ENCODE peak calls at places on chromosomes 11 and 22, in four cellular contexts. J, I, R and W are unnamed samples.

GRCh38 chr11:57123590-57123989 is 58.2 kb upstream of the LRRC55 start:
- DNase-seq in J (no peak), I (no peak), R (no peak), W (no peak)

GRCh38 chr11:2576536-2576935 is 123.3 kb downstream of the KCNQ1OT1 start:
- DNase-seq in I (peak), J (no peak), R (no peak), W (no peak)

GRCh38 chr22:28989035-28989464 is 72.6 kb downstream of the C22orf31 start:
- DNase-seq in I (no peak), J (no peak), R (no peak), W (no peak)

GRCh38 chr11:128390246-128390645 is 197.1 kb downstream of the ETS1 start:
- DNase-seq in R (no peak), J (no peak), I (no peak), W (no peak)

GRCh38 chr11:112241486-112241885 is 15.3 kb downstream of the PTS start:
- DNase-seq in R (no peak), I (no peak), J (no peak), W (no peak)

GRCh38 chr11:3021125-3021524 is 29.0 kb upstream of the NAP1L4 start:
- DNase-seq in R (peak), J (peak), I (no peak), W (peak)

GRCh38 chr22:20624161-20624616 is 116.8 kb downstream of the MED15 start:
- DNase-seq in J (no peak), R (peak), I (no peak), W (no peak)

GRCh38 chr11:17197431-17197898 is 10.3 kb downstream of the PIK3C2A start:
- DNase-seq in I (no peak), R (no peak), J (no peak), W (no peak)

GRCh38 chr11:22225190-22225589 is 32.3 kb downstream of the ANO5 start:
- DNase-seq in J (no peak), R (no peak), I (no peak), W (no peak)

GRCh38 chr11:120652705-120653335 is 141.3 kb downstream of the GRIK4 start:
- DNase-seq in R (no peak), J (no peak), I (no peak), W (no peak)

GRCh38 chr11:57566035-57566504 is 1.4 kb downstream of the UBE2L6 start:
- DNase-seq in R (peak), J (no peak), I (no peak), W (no peak)

GRCh38 chr11:5674391-5674790 is 10.5 kb downstream of the TRIM5 start:
- DNase-seq in J (no peak), R (no peak), I (no peak), W (no peak)

GRCh38 chr11:32809313-32809712 is 14.9 kb upstream of the CCDC73 start:
- DNase-seq in I (peak), R (peak), J (peak), W (peak)

GRCh38 chr11:117633976-117634755 is 162.8 kb downstream of the DSCAML1 start:
- DNase-seq in J (no peak), R (no peak), I (no peak), W (no peak)

GRCh38 chr11:63608353-63609345 is 5.6 kb downstream of the PLAAT3 start:
- DNase-seq in J (no peak), I (no peak), R (peak), W (no peak)

GRCh38 chr11:10450451-10451398 is 4.3 kb upstream of the AMPD3 start:
- DNase-seq in R (peak), I (no peak), J (peak), W (peak)

GRCh38 chr11:10455637-10456487 is 798 bp downstream of the AMPD3 start:
- DNase-seq in R (peak), J (no peak), I (peak), W (no peak)

GRCh38 chr22:20146777-20147176 is 4.1 kb downstream of the CCDC188 start:
- DNase-seq in J (no peak), I (no peak), R (no peak), W (no peak)

GRCh38 chr11:61551630-61552029 is 29.2 kb downstream of the SYT7 start:
- DNase-seq in I (no peak), J (no peak), R (no peak), W (peak)